ENCODE peak calls at places on chromosomes 3 and 15, in six cellular contexts. One of them, this sample, is unnamed.

GRCh38 chr3:40018369-40018768 is 209.0 kb downstream of the MYRIP start:
- DNase-seq in LoVo: no peak
- DNase-seq in NCI-H82: no peak
- DNase-seq in activated gamma-delta T cell treated with Interleukin-2 at 50 U/mL for 16 hours: no peak
- DNase-seq in left ventricle myocardium superior: no peak
- DNase-seq in epithelial cell of esophagus: no peak
- DNase-seq in this sample: no peak

GRCh38 chr3:115348391-115348790 is 201.3 kb upstream of the ZBTB20 start:
- DNase-seq in NCI-H82: peak; percentile 20
- DNase-seq in activated gamma-delta T cell treated with Interleukin-2 at 50 U/mL for 16 hours: no peak
- DNase-seq in left ventricle myocardium superior: no peak
- DNase-seq in LoVo: no peak
- DNase-seq in epithelial cell of esophagus: no peak
- DNase-seq in this sample: no peak

GRCh38 chr3:32872487-32873382 is 54.9 kb downstream of the TRIM71 start:
- DNase-seq in activated gamma-delta T cell treated with Interleukin-2 at 50 U/mL for 16 hours: no peak
- DNase-seq in LoVo: peak; percentile 32
- DNase-seq in left ventricle myocardium superior: no peak
- DNase-seq in epithelial cell of esophagus: no peak
- DNase-seq in NCI-H82: no peak
- DNase-seq in this sample: no peak

GRCh38 chr15:44765036-44765435 is 28.7 kb downstream of the TRIM69 start:
- DNase-seq in LoVo: no peak
- DNase-seq in epithelial cell of esophagus: no peak
- DNase-seq in NCI-H82: no peak
- DNase-seq in activated gamma-delta T cell treated with Interleukin-2 at 50 U/mL for 16 hours: no peak
- DNase-seq in left ventricle myocardium superior: no peak
- DNase-seq in this sample: no peak

GRCh38 chr3:137714551-137714950 is 49.6 kb upstream of the SOX14 start:
- DNase-seq in left ventricle myocardium superior: no peak
- DNase-seq in NCI-H82: no peak
- DNase-seq in activated gamma-delta T cell treated with Interleukin-2 at 50 U/mL for 16 hours: no peak
- DNase-seq in LoVo: no peak
- DNase-seq in epithelial cell of esophagus: no peak
- DNase-seq in this sample: no peak

GRCh38 chr15:88564741-88565140 is 18.3 kb upstream of the DET1 start:
- DNase-seq in activated gamma-delta T cell treated with Interleukin-2 at 50 U/mL for 16 hours: no peak
- DNase-seq in left ventricle myocardium superior: no peak
- DNase-seq in LoVo: no peak
- DNase-seq in epithelial cell of esophagus: no peak
- DNase-seq in NCI-H82: no peak
- DNase-seq in this sample: no peak

GRCh38 chr15:80695099-80695910 is at the start of gene ABHD17C:
- DNase-seq in LoVo: peak; percentile 77
- DNase-seq in epithelial cell of esophagus: peak; percentile 77
- DNase-seq in NCI-H82: peak; percentile 55
- DNase-seq in left ventricle myocardium superior: peak; percentile 84
- DNase-seq in activated gamma-delta T cell treated with Interleukin-2 at 50 U/mL for 16 hours: peak; percentile 31
- DNase-seq in this sample: no peak

GRCh38 chr3:24123596-24123995 is 178.5 kb downstream of the NR1D2 start:
- DNase-seq in left ventricle myocardium superior: no peak
- DNase-seq in epithelial cell of esophagus: peak; percentile 13
- DNase-seq in activated gamma-delta T cell treated with Interleukin-2 at 50 U/mL for 16 hours: no peak
- DNase-seq in LoVo: no peak
- DNase-seq in NCI-H82: no peak
- DNase-seq in this sample: no peak

GRCh38 chr3:133301731-133302130 is 98.1 kb upstream of the BFSP2 start:
- DNase-seq in activated gamma-delta T cell treated with Interleukin-2 at 50 U/mL for 16 hours: no peak
- DNase-seq in left ventricle myocardium superior: no peak
- DNase-seq in epithelial cell of esophagus: no peak
- DNase-seq in NCI-H82: no peak
- DNase-seq in LoVo: no peak
- DNase-seq in this sample: no peak

GRCh38 chr3:12854550-12854949 is 13.2 kb upstream of the RPL32 start:
- DNase-seq in epithelial cell of esophagus: no peak
- DNase-seq in activated gamma-delta T cell treated with Interleukin-2 at 50 U/mL for 16 hours: no peak
- DNase-seq in LoVo: no peak
- DNase-seq in NCI-H82: no peak
- DNase-seq in left ventricle myocardium superior: no peak
- DNase-seq in this sample: no peak

GRCh38 chr15:94286581-94286980 is 55.2 kb downstream of the MCTP2 start:
- DNase-seq in epithelial cell of esophagus: no peak
- DNase-seq in left ventricle myocardium superior: no peak
- DNase-seq in LoVo: no peak
- DNase-seq in activated gamma-delta T cell treated with Interleukin-2 at 50 U/mL for 16 hours: no peak
- DNase-seq in NCI-H82: no peak
- DNase-seq in this sample: no peak

GRCh38 chr3:46565607-46566039 is 479 bp downstream of the LRRC2 start:
- DNase-seq in left ventricle myocardium superior: peak; percentile 73
- DNase-seq in NCI-H82: no peak
- DNase-seq in epithelial cell of esophagus: no peak
- DNase-seq in LoVo: no peak
- DNase-seq in activated gamma-delta T cell treated with Interleukin-2 at 50 U/mL for 16 hours: no peak
- DNase-seq in this sample: no peak

This sample was measured in NCI-H524 treated with DMSO at 0.1 percent for 48 hours.